ENCODE peak calls at places on chromosomes 13 and 19, in eight cellular contexts. One of them, this sample, is unnamed. For H3K27me3, the result is how much of the 10 kb centered on the place peaks cover.

GRCh38 chr19:16370671-16371391 is 46.2 kb downstream of the KLF2 start:
- DNase-seq in cardiac muscle cell: no peak
- DNase-seq in thoracic aorta: no peak
- DNase-seq in BE2C: no peak
- DNase-seq in mammary epithelial cell: no peak
- DNase-seq in endothelial cell of umbilical vein: no peak
- DNase-seq in uterus: no peak
- DNase-seq in CD4-positive, alpha-beta T cell: no peak
- DNase-seq in this sample: no peak

GRCh38 chr19:13476071-13476470 is 30.2 kb downstream of the CACNA1A start:
- DNase-seq in endothelial cell of umbilical vein: no peak
- DNase-seq in cardiac muscle cell: no peak
- DNase-seq in BE2C: no peak
- DNase-seq in mammary epithelial cell: no peak
- DNase-seq in uterus: no peak
- DNase-seq in thoracic aorta: no peak
- DNase-seq in CD4-positive, alpha-beta T cell: no peak
- DNase-seq in this sample: no peak

GRCh38 chr19:1361601-1362384 is 21.9 kb upstream of the NDUFS7 start:
- DNase-seq in uterus: no peak
- DNase-seq in mammary epithelial cell: no peak
- DNase-seq in cardiac muscle cell: no peak
- DNase-seq in CD4-positive, alpha-beta T cell: no peak
- DNase-seq in thoracic aorta: no peak
- DNase-seq in endothelial cell of umbilical vein: peak
- DNase-seq in BE2C: no peak
- DNase-seq in this sample: no peak

GRCh38 chr19:19105365-19106060 is 32.8 kb downstream of the TMEM161A start:
- DNase-seq in endothelial cell of umbilical vein: peak
- DNase-seq in CD4-positive, alpha-beta T cell: no peak
- DNase-seq in cardiac muscle cell: peak
- DNase-seq in uterus: peak
- DNase-seq in thoracic aorta: no peak
- DNase-seq in mammary epithelial cell: no peak
- DNase-seq in BE2C: peak
- DNase-seq in this sample: peak

GRCh38 chr13:75873499-75873898 is 237.4 kb downstream of the LMO7 start:
- DNase-seq in cardiac muscle cell: no peak
- DNase-seq in mammary epithelial cell: no peak
- DNase-seq in endothelial cell of umbilical vein: no peak
- DNase-seq in BE2C: no peak
- DNase-seq in uterus: no peak
- DNase-seq in thoracic aorta: no peak
- DNase-seq in CD4-positive, alpha-beta T cell: no peak
- DNase-seq in this sample: no peak

GRCh38 chr19:13087295-13087694 is 15.4 kb downstream of the LYL1 start:
- DNase-seq in thoracic aorta: no peak
- DNase-seq in CD4-positive, alpha-beta T cell: no peak
- DNase-seq in endothelial cell of umbilical vein: no peak
- DNase-seq in cardiac muscle cell: no peak
- DNase-seq in uterus: no peak
- DNase-seq in mammary epithelial cell: no peak
- DNase-seq in BE2C: no peak
- DNase-seq in this sample: no peak

GRCh38 chr13:50130686-50131051 is 115.4 kb downstream of the KCNRG start:
- DNase-seq in BE2C: peak
- DNase-seq in endothelial cell of umbilical vein: peak
- DNase-seq in thoracic aorta: no peak
- DNase-seq in uterus: no peak
- DNase-seq in mammary epithelial cell: no peak
- DNase-seq in CD4-positive, alpha-beta T cell: peak
- DNase-seq in cardiac muscle cell: peak
- DNase-seq in this sample: peak

GRCh38 chr19:41328157-41328817 is 18.3 kb downstream of the CCDC97 start:
- DNase-seq in BE2C: no peak
- DNase-seq in uterus: no peak
- DNase-seq in CD4-positive, alpha-beta T cell: peak
- DNase-seq in thoracic aorta: no peak
- DNase-seq in mammary epithelial cell: no peak
- DNase-seq in endothelial cell of umbilical vein: peak
- DNase-seq in cardiac muscle cell: no peak
- DNase-seq in this sample: no peak

GRCh38 chr13:97130201-97130600 is 91.9 kb upstream of the MBNL2 start:
- DNase-seq in CD4-positive, alpha-beta T cell: no peak
- DNase-seq in mammary epithelial cell: no peak
- DNase-seq in endothelial cell of umbilical vein: no peak
- DNase-seq in uterus: no peak
- DNase-seq in BE2C: no peak
- DNase-seq in cardiac muscle cell: no peak
- DNase-seq in thoracic aorta: no peak
- DNase-seq in this sample: no peak

GRCh38 chr13:102399791-102400618 is 1.8 kb downstream of the FGF14 start:
- DNase-seq in endothelial cell of umbilical vein: no peak
- DNase-seq in BE2C: peak
- DNase-seq in mammary epithelial cell: peak
- DNase-seq in CD4-positive, alpha-beta T cell: no peak
- DNase-seq in uterus: peak
- DNase-seq in cardiac muscle cell: peak
- DNase-seq in thoracic aorta: no peak
- DNase-seq in this sample: no peak

GRCh38 chr13:72959643-72960042 is 99.2 kb upstream of the KLF5 start:
- DNase-seq in uterus: no peak
- DNase-seq in thoracic aorta: no peak
- DNase-seq in mammary epithelial cell: peak
- DNase-seq in cardiac muscle cell: no peak
- DNase-seq in BE2C: no peak
- DNase-seq in endothelial cell of umbilical vein: peak
- DNase-seq in CD4-positive, alpha-beta T cell: no peak
- DNase-seq in this sample: peak

GRCh38 chr13:36431204-36432105 is 840 bp upstream of the CCNA1 start:
- DNase-seq in uterus: peak
- DNase-seq in thoracic aorta: no peak
- DNase-seq in mammary epithelial cell: peak
- DNase-seq in CD4-positive, alpha-beta T cell: no peak
- DNase-seq in BE2C: no peak
- DNase-seq in endothelial cell of umbilical vein: no peak
- DNase-seq in cardiac muscle cell: peak
- DNase-seq in this sample: no peak

GRCh38 chr19:1164684-1165531 is 9.2 kb downstream of the SBNO2 start:
- DNase-seq in uterus: no peak
- DNase-seq in cardiac muscle cell: no peak
- DNase-seq in thoracic aorta: no peak
- DNase-seq in CD4-positive, alpha-beta T cell: no peak
- DNase-seq in BE2C: no peak
- DNase-seq in mammary epithelial cell: no peak
- DNase-seq in endothelial cell of umbilical vein: no peak
- DNase-seq in this sample: no peak

GRCh38 chr19:11373166-11373884 is 1.1 kb upstream of the SWSAP1 start:
- DNase-seq in endothelial cell of umbilical vein: no peak
- DNase-seq in uterus: no peak
- DNase-seq in mammary epithelial cell: no peak
- DNase-seq in cardiac muscle cell: peak
- DNase-seq in CD4-positive, alpha-beta T cell: no peak
- DNase-seq in BE2C: peak
- DNase-seq in thoracic aorta: no peak
- DNase-seq in this sample: no peak

GRCh38 chr13:108352599-108352998 is 83.1 kb downstream of the TNFSF13B start:
- DNase-seq in uterus: no peak
- DNase-seq in thoracic aorta: no peak
- DNase-seq in CD4-positive, alpha-beta T cell: no peak
- DNase-seq in BE2C: no peak
- DNase-seq in mammary epithelial cell: no peak
- DNase-seq in cardiac muscle cell: no peak
- DNase-seq in endothelial cell of umbilical vein: no peak
- DNase-seq in this sample: no peak

GRCh38 chr13:99983401-99984133 is 2.0 kb downstream of the ZIC2 start:
- DNase-seq in thoracic aorta: no peak
- DNase-seq in BE2C: no peak
- DNase-seq in cardiac muscle cell: peak
- DNase-seq in mammary epithelial cell: no peak
- DNase-seq in endothelial cell of umbilical vein: no peak
- DNase-seq in CD4-positive, alpha-beta T cell: no peak
- DNase-seq in uterus: no peak
- DNase-seq in this sample: no peak

GRCh38 chr13:99985886-99986527 is 4.4 kb downstream of the ZIC2 start:
- DNase-seq in mammary epithelial cell: no peak
- DNase-seq in CD4-positive, alpha-beta T cell: no peak
- DNase-seq in cardiac muscle cell: peak
- DNase-seq in endothelial cell of umbilical vein: no peak
- DNase-seq in thoracic aorta: no peak
- DNase-seq in uterus: no peak
- DNase-seq in BE2C: no peak
- DNase-seq in this sample: no peak

GRCh38 chr13:99985243-99985874 is 3.8 kb downstream of the ZIC2 start:
- DNase-seq in mammary epithelial cell: no peak
- DNase-seq in CD4-positive, alpha-beta T cell: no peak
- DNase-seq in BE2C: no peak
- DNase-seq in cardiac muscle cell: peak
- DNase-seq in thoracic aorta: no peak
- DNase-seq in endothelial cell of umbilical vein: no peak
- DNase-seq in uterus: no peak
- DNase-seq in this sample: no peak

GRCh38 chr13:99984134-99984462 is 2.5 kb downstream of the ZIC2 start:
- DNase-seq in BE2C: no peak
- DNase-seq in thoracic aorta: no peak
- DNase-seq in CD4-positive, alpha-beta T cell: no peak
- DNase-seq in endothelial cell of umbilical vein: no peak
- DNase-seq in uterus: no peak
- DNase-seq in mammary epithelial cell: no peak
- DNase-seq in cardiac muscle cell: peak
- DNase-seq in this sample: no peak

DNA sequence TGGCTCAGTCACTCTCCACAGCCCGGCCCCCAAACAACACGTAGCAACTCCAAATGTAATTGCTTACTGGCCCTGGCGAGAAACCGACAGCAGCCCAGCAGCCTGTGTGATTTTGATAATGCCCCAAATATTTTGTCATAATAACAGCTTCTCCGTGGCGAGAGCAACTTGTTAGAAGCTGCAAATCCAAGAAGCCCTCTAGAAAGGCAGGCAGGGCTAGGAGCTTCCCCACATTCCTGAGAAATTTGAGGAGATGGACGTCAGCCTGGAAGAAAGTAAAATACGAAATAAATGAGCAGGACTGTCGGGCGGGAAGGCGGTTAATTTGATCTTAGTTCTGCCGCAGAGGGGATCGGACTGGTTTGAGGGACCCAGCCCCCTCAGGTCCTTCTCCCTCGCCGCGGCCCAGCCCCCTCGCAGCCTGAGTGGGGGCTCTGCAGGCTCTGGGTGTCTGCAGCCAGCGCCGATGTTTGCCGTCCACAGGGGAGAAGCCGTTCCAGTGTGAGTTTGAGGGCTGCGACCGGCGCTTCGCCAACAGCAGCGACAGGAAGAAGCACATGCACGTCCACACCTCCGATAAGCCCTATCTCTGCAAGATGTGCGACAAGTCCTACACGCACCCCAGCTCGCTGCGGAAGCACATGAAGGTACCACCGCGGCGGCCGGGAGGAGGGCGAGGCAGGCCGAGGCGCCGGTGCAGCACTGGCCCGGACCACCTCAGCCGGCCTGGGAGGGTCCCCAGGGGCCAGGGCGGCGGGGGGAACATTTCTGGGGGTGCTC is 3.1 kb downstream of the ZIC2 start:
- DNase-seq in cardiac muscle cell: no peak
- DNase-seq in mammary epithelial cell: no peak
- DNase-seq in BE2C: no peak
- DNase-seq in thoracic aorta: no peak
- DNase-seq in uterus: no peak
- DNase-seq in endothelial cell of umbilical vein: no peak
- DNase-seq in CD4-positive, alpha-beta T cell: no peak
- DNase-seq in this sample: no peak
- H3K27me3 ChIP-seq in cardiac muscle cell: half or more
- H3K27me3 ChIP-seq in mammary epithelial cell: half or more
- H3K27me3 ChIP-seq in BE2C: half or more
- H3K27me3 ChIP-seq in thoracic aorta: half or more
- H3K27me3 ChIP-seq in uterus: half or more
- H3K27me3 ChIP-seq in endothelial cell of umbilical vein: half or more
- H3K27me3 ChIP-seq in CD4-positive, alpha-beta T cell: half or more
- H3K27me3 ChIP-seq in this sample: half or more

DNA sequence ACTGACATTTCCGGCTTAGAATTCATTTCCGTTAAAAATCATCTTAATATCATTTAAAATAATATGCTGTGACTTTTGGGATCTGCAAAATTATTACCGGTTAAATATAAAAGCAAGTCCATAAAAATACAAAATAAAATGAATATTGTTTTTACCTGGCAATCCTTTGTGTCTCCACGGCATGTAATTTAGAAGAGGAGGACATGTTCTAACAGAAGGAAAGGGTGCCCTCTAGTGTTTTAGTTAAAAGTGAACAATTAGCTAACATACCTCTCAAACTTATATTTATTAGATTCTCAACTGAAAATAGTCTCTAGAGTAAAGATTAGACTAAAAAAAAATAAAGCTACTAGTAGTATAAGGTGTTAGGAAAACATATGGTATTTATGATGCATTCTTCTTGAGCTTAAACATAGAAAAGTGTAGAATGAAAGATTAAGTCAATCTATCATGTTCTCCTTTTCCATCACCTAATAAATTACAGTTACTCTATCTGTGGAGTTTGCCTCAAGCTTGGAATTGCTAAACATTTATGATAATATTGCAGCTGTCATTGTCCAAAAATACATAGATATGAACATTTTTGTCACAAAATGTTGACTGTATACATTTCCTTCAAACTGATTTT is 676.7 kb upstream of the SPRY2 start:
- DNase-seq in mammary epithelial cell: peak
- DNase-seq in CD4-positive, alpha-beta T cell: no peak
- DNase-seq in thoracic aorta: no peak
- DNase-seq in BE2C: no peak
- DNase-seq in cardiac muscle cell: peak
- DNase-seq in uterus: no peak
- DNase-seq in endothelial cell of umbilical vein: peak
- DNase-seq in this sample: peak
- TF ChIP-seq CTCF in mammary epithelial cell: peak
- TF ChIP-seq CTCF in CD4-positive, alpha-beta T cell: no peak
- TF ChIP-seq CTCF in thoracic aorta: peak
- TF ChIP-seq CTCF in BE2C: peak
- TF ChIP-seq CTCF in cardiac muscle cell: peak
- TF ChIP-seq CTCF in uterus: peak
- TF ChIP-seq CTCF in endothelial cell of umbilical vein: peak
- TF ChIP-seq CTCF in this sample: peak

GRCh38 chr19:3784607-3785463 is 1.3 kb downstream of the MATK start:
- DNase-seq in endothelial cell of umbilical vein: no peak
- DNase-seq in thoracic aorta: no peak
- DNase-seq in BE2C: no peak
- DNase-seq in cardiac muscle cell: no peak
- DNase-seq in CD4-positive, alpha-beta T cell: no peak
- DNase-seq in uterus: no peak
- DNase-seq in mammary epithelial cell: no peak
- DNase-seq in this sample: peak
- H3K27me3 ChIP-seq in endothelial cell of umbilical vein: under half
- H3K27me3 ChIP-seq in thoracic aorta: under half
- H3K27me3 ChIP-seq in BE2C: under half
- H3K27me3 ChIP-seq in cardiac muscle cell: under half
- H3K27me3 ChIP-seq in CD4-positive, alpha-beta T cell: under half
- H3K27me3 ChIP-seq in uterus: under half
- H3K27me3 ChIP-seq in mammary epithelial cell: under half
- H3K27me3 ChIP-seq in this sample: under half

GRCh38 chr19:7366701-7367420 is 18.1 kb downstream of the ARHGEF18 start:
- DNase-seq in BE2C: no peak
- DNase-seq in endothelial cell of umbilical vein: peak
- DNase-seq in thoracic aorta: no peak
- DNase-seq in CD4-positive, alpha-beta T cell: no peak
- DNase-seq in cardiac muscle cell: no peak
- DNase-seq in uterus: no peak
- DNase-seq in mammary epithelial cell: peak
- DNase-seq in this sample: no peak
- TF ChIP-seq CTCF in BE2C: peak
- TF ChIP-seq CTCF in endothelial cell of umbilical vein: peak
- TF ChIP-seq CTCF in thoracic aorta: peak
- TF ChIP-seq CTCF in CD4-positive, alpha-beta T cell: peak
- TF ChIP-seq CTCF in cardiac muscle cell: peak
- TF ChIP-seq CTCF in uterus: no peak
- TF ChIP-seq CTCF in mammary epithelial cell: peak
- TF ChIP-seq CTCF in this sample: peak

GRCh38 chr19:49954933-49955332 is 6.0 kb downstream of the SIGLEC11 start:
- DNase-seq in CD4-positive, alpha-beta T cell: no peak
- DNase-seq in endothelial cell of umbilical vein: no peak
- DNase-seq in uterus: no peak
- DNase-seq in cardiac muscle cell: no peak
- DNase-seq in thoracic aorta: no peak
- DNase-seq in BE2C: no peak
- DNase-seq in mammary epithelial cell: no peak
- DNase-seq in this sample: no peak
- H3K27me3 ChIP-seq in CD4-positive, alpha-beta T cell: under half
- H3K27me3 ChIP-seq in endothelial cell of umbilical vein: under half
- H3K27me3 ChIP-seq in uterus: under half
- H3K27me3 ChIP-seq in cardiac muscle cell: under half
- H3K27me3 ChIP-seq in thoracic aorta: under half
- H3K27me3 ChIP-seq in BE2C: under half
- H3K27me3 ChIP-seq in mammary epithelial cell: under half
- H3K27me3 ChIP-seq in this sample: under half